ENCODE peak calls at places on chromosome 15, in five cellular contexts. One of them, this sample, is unnamed.

GRCh38 chr15:48628832-48629231 is 16.7 kb downstream of the FBN1 start:
- DNase-seq in stomach: no peak
- DNase-seq in lower lobe of right lung: no peak
- DNase-seq in cardiac muscle cell: no peak
- DNase-seq in endothelial cell of umbilical vein: no peak
- DNase-seq in this sample: no peak

GRCh38 chr15:64251658-64252057 is 88.8 kb upstream of the PPIB start:
- DNase-seq in stomach: no peak
- DNase-seq in lower lobe of right lung: no peak
- DNase-seq in cardiac muscle cell: no peak
- DNase-seq in endothelial cell of umbilical vein: no peak
- DNase-seq in this sample: no peak

GRCh38 chr15:60585743-60586708 is 107.1 kb upstream of the ICE2 start:
- DNase-seq in stomach: peak
- DNase-seq in lower lobe of right lung: no peak
- DNase-seq in cardiac muscle cell: peak
- DNase-seq in endothelial cell of umbilical vein: peak
- DNase-seq in this sample: no peak

GRCh38 chr15:68010366-68010765 is 43.7 kb upstream of the PIAS1 start:
- DNase-seq in stomach: no peak
- DNase-seq in lower lobe of right lung: no peak
- DNase-seq in cardiac muscle cell: no peak
- DNase-seq in endothelial cell of umbilical vein: no peak
- DNase-seq in this sample: no peak

GRCh38 chr15:25391971-25392733 is 46.7 kb downstream of the UBE3A start:
- DNase-seq in stomach: no peak
- DNase-seq in lower lobe of right lung: no peak
- DNase-seq in cardiac muscle cell: no peak
- DNase-seq in endothelial cell of umbilical vein: no peak
- DNase-seq in this sample: no peak

GRCh38 chr15:70035719-70036077 is 62.0 kb downstream of the TLE3 start:
- DNase-seq in stomach: no peak
- DNase-seq in lower lobe of right lung: no peak
- DNase-seq in cardiac muscle cell: no peak
- DNase-seq in endothelial cell of umbilical vein: no peak
- DNase-seq in this sample: no peak

GRCh38 chr15:51097553-51098330 is 3.0 kb upstream of the TNFAIP8L3 start:
- DNase-seq in stomach: no peak
- DNase-seq in lower lobe of right lung: no peak
- DNase-seq in cardiac muscle cell: no peak
- DNase-seq in endothelial cell of umbilical vein: peak
- DNase-seq in this sample: no peak

GRCh38 chr15:35740761-35741160 is 194.8 kb upstream of the DPH6 start:
- DNase-seq in stomach: no peak
- DNase-seq in lower lobe of right lung: no peak
- DNase-seq in cardiac muscle cell: no peak
- DNase-seq in endothelial cell of umbilical vein: peak
- DNase-seq in this sample: no peak

GRCh38 chr15:83935774-83936173 is 281.9 kb downstream of the ADAMTSL3 start:
- DNase-seq in stomach: no peak
- DNase-seq in lower lobe of right lung: no peak
- DNase-seq in cardiac muscle cell: no peak
- DNase-seq in endothelial cell of umbilical vein: no peak
- DNase-seq in this sample: no peak

GRCh38 chr15:26260517-26261133 is 397.5 kb upstream of the ATP10A start:
- DNase-seq in stomach: no peak
- DNase-seq in lower lobe of right lung: no peak
- DNase-seq in cardiac muscle cell: peak
- DNase-seq in endothelial cell of umbilical vein: no peak
- DNase-seq in this sample: no peak

GRCh38 chr15:96554541-96554940 is 224.0 kb downstream of the NR2F2 start:
- DNase-seq in stomach: no peak
- DNase-seq in lower lobe of right lung: no peak
- DNase-seq in cardiac muscle cell: no peak
- DNase-seq in endothelial cell of umbilical vein: no peak
- DNase-seq in this sample: no peak

GRCh38 chr15:28106294-28107110 is 7.4 kb upstream of the OCA2 start:
- DNase-seq in stomach: no peak
- DNase-seq in lower lobe of right lung: peak
- DNase-seq in cardiac muscle cell: peak
- DNase-seq in endothelial cell of umbilical vein: no peak
- DNase-seq in this sample: peak

GRCh38 chr15:85477730-85478129 is 97.3 kb downstream of the AKAP13 start:
- DNase-seq in stomach: no peak
- DNase-seq in lower lobe of right lung: no peak
- DNase-seq in cardiac muscle cell: no peak
- DNase-seq in endothelial cell of umbilical vein: peak
- DNase-seq in this sample: no peak

GRCh38 chr15:47294765-47295259 is 422.5 kb upstream of the SEMA6D start:
- DNase-seq in stomach: no peak
- DNase-seq in lower lobe of right lung: no peak
- DNase-seq in cardiac muscle cell: no peak
- DNase-seq in endothelial cell of umbilical vein: no peak
- DNase-seq in this sample: no peak

GRCh38 chr15:51917493-51917892 is 54.1 kb downstream of the LEO1 start:
- DNase-seq in stomach: no peak
- DNase-seq in lower lobe of right lung: peak
- DNase-seq in cardiac muscle cell: peak
- DNase-seq in endothelial cell of umbilical vein: peak
- DNase-seq in this sample: peak

GRCh38 chr15:60651734-60652141 is 172.8 kb upstream of the ICE2 start:
- DNase-seq in stomach: no peak
- DNase-seq in lower lobe of right lung: no peak
- DNase-seq in cardiac muscle cell: peak
- DNase-seq in endothelial cell of umbilical vein: no peak
- DNase-seq in this sample: no peak

GRCh38 chr15:41182266-41182665 is 48.3 kb downstream of the EXD1 start:
- DNase-seq in stomach: no peak
- DNase-seq in lower lobe of right lung: no peak
- DNase-seq in cardiac muscle cell: no peak
- DNase-seq in endothelial cell of umbilical vein: no peak
- DNase-seq in this sample: no peak

GRCh38 chr15:74438696-74439316 is 5.0 kb upstream of the SEMA7A start:
- DNase-seq in stomach: peak
- DNase-seq in lower lobe of right lung: peak
- DNase-seq in cardiac muscle cell: peak
- DNase-seq in endothelial cell of umbilical vein: peak
- DNase-seq in this sample: peak

GRCh38 chr15:90680371-90680935 is 36.7 kb upstream of the BLM start:
- DNase-seq in stomach: no peak
- DNase-seq in lower lobe of right lung: no peak
- DNase-seq in cardiac muscle cell: no peak
- DNase-seq in endothelial cell of umbilical vein: no peak
- DNase-seq in this sample: no peak

GRCh38 chr15:24861014-24861690 is 93.6 kb upstream of the SNRPN start:
- DNase-seq in stomach: no peak
- DNase-seq in lower lobe of right lung: no peak
- DNase-seq in cardiac muscle cell: no peak
- DNase-seq in endothelial cell of umbilical vein: no peak
- DNase-seq in this sample: no peak

GRCh38 chr15:41116872-41117242 is 777 bp upstream of the INO80 start:
- DNase-seq in stomach: no peak
- DNase-seq in lower lobe of right lung: no peak
- DNase-seq in cardiac muscle cell: no peak
- DNase-seq in endothelial cell of umbilical vein: no peak
- DNase-seq in this sample: no peak

GRCh38 chr15:89068325-89068784 is 19.9 kb upstream of the ABHD2 start:
- DNase-seq in stomach: no peak
- DNase-seq in lower lobe of right lung: no peak
- DNase-seq in cardiac muscle cell: no peak
- DNase-seq in endothelial cell of umbilical vein: no peak
- DNase-seq in this sample: peak

GRCh38 chr15:73081321-73081958 is 29.2 kb downstream of the NEO1 start:
- DNase-seq in stomach: no peak
- DNase-seq in lower lobe of right lung: no peak
- DNase-seq in cardiac muscle cell: peak
- DNase-seq in endothelial cell of umbilical vein: peak
- DNase-seq in this sample: no peak

GRCh38 chr15:45795487-45796069 is 160.7 kb downstream of the SQOR start:
- DNase-seq in stomach: peak
- DNase-seq in lower lobe of right lung: no peak
- DNase-seq in cardiac muscle cell: peak
- DNase-seq in endothelial cell of umbilical vein: peak
- DNase-seq in this sample: no peak

GRCh38 chr15:69003971-69004370 is 10.5 kb upstream of the NOX5 start:
- DNase-seq in stomach: no peak
- DNase-seq in lower lobe of right lung: no peak
- DNase-seq in cardiac muscle cell: no peak
- DNase-seq in endothelial cell of umbilical vein: no peak
- DNase-seq in this sample: no peak

GRCh38 chr15:101554115-101554915 is 64.8 kb upstream of the PCSK6 start:
- DNase-seq in stomach: no peak
- DNase-seq in lower lobe of right lung: no peak
- DNase-seq in cardiac muscle cell: no peak
- DNase-seq in endothelial cell of umbilical vein: no peak
- DNase-seq in this sample: no peak

GRCh38 chr15:69570997-69571396 is 118.4 kb downstream of the RPLP1 start:
- DNase-seq in stomach: no peak
- DNase-seq in lower lobe of right lung: no peak
- DNase-seq in cardiac muscle cell: no peak
- DNase-seq in endothelial cell of umbilical vein: no peak
- DNase-seq in this sample: no peak

GRCh38 chr15:69117431-69117841 is 43.0 kb upstream of the GLCE start:
- DNase-seq in stomach: no peak
- DNase-seq in lower lobe of right lung: no peak
- DNase-seq in cardiac muscle cell: no peak
- DNase-seq in endothelial cell of umbilical vein: no peak
- DNase-seq in this sample: no peak

GRCh38 chr15:32849769-32850668 is 132.2 kb downstream of the GREM1 start:
- DNase-seq in stomach: no peak
- DNase-seq in lower lobe of right lung: no peak
- DNase-seq in cardiac muscle cell: no peak
- DNase-seq in endothelial cell of umbilical vein: no peak
- DNase-seq in this sample: no peak

GRCh38 chr15:67880651-67881182 is 40.9 kb upstream of the RNU6-1 start:
- DNase-seq in stomach: peak
- DNase-seq in lower lobe of right lung: no peak
- DNase-seq in cardiac muscle cell: no peak
- DNase-seq in endothelial cell of umbilical vein: no peak
- DNase-seq in this sample: no peak

GRCh38 chr15:99986297-99987118 is 253.3 kb upstream of the LYSMD4 start:
- DNase-seq in stomach: no peak
- DNase-seq in lower lobe of right lung: peak
- DNase-seq in cardiac muscle cell: no peak
- DNase-seq in endothelial cell of umbilical vein: no peak
- DNase-seq in this sample: no peak

GRCh38 chr15:82679626-82680199 is 30.0 kb downstream of the AP3B2 start:
- DNase-seq in stomach: no peak
- DNase-seq in lower lobe of right lung: no peak
- DNase-seq in cardiac muscle cell: no peak
- DNase-seq in endothelial cell of umbilical vein: no peak
- DNase-seq in this sample: no peak

GRCh38 chr15:47599806-47600205 is 117.5 kb upstream of the SEMA6D start:
- DNase-seq in stomach: no peak
- DNase-seq in lower lobe of right lung: no peak
- DNase-seq in cardiac muscle cell: no peak
- DNase-seq in endothelial cell of umbilical vein: no peak
- DNase-seq in this sample: no peak

GRCh38 chr15:63466378-63467192 is 37.8 kb upstream of the USP3 start:
- DNase-seq in stomach: no peak
- DNase-seq in lower lobe of right lung: no peak
- DNase-seq in cardiac muscle cell: peak
- DNase-seq in endothelial cell of umbilical vein: peak
- DNase-seq in this sample: no peak

GRCh38 chr15:52164631-52165265 is 26.4 kb downstream of the GNB5 start:
- DNase-seq in stomach: no peak
- DNase-seq in lower lobe of right lung: no peak
- DNase-seq in cardiac muscle cell: no peak
- DNase-seq in endothelial cell of umbilical vein: no peak
- DNase-seq in this sample: no peak

GRCh38 chr15:89780601-89781000 is 4.5 kb downstream of the MESP2 start:
- DNase-seq in stomach: no peak
- DNase-seq in lower lobe of right lung: no peak
- DNase-seq in cardiac muscle cell: peak
- DNase-seq in endothelial cell of umbilical vein: no peak
- DNase-seq in this sample: no peak

GRCh38 chr15:58590901-58591300 is 158.6 kb downstream of the ADAM10 start:
- DNase-seq in stomach: no peak
- DNase-seq in lower lobe of right lung: no peak
- DNase-seq in cardiac muscle cell: peak
- DNase-seq in endothelial cell of umbilical vein: no peak
- DNase-seq in this sample: no peak
- TF ChIP-seq CTCF in stomach: no peak
- TF ChIP-seq CTCF in lower lobe of right lung: no peak
- TF ChIP-seq CTCF in cardiac muscle cell: no peak
- TF ChIP-seq CTCF in endothelial cell of umbilical vein: no peak
- TF ChIP-seq CTCF in this sample: no peak

GRCh38 chr15:58742022-58742421 is 7.5 kb downstream of the ADAM10 start:
- DNase-seq in stomach: no peak
- DNase-seq in lower lobe of right lung: no peak
- DNase-seq in cardiac muscle cell: no peak
- DNase-seq in endothelial cell of umbilical vein: no peak
- DNase-seq in this sample: no peak

GRCh38 chr15:58742424-58743160 is 6.9 kb downstream of the ADAM10 start:
- DNase-seq in stomach: no peak
- DNase-seq in lower lobe of right lung: no peak
- DNase-seq in cardiac muscle cell: peak
- DNase-seq in endothelial cell of umbilical vein: peak
- DNase-seq in this sample: no peak

GRCh38 chr15:58741032-58741431 is 8.5 kb downstream of the ADAM10 start:
- DNase-seq in stomach: no peak
- DNase-seq in lower lobe of right lung: no peak
- DNase-seq in cardiac muscle cell: no peak
- DNase-seq in endothelial cell of umbilical vein: no peak
- DNase-seq in this sample: no peak

GRCh38 chr15:58746174-58746573 is 3.3 kb downstream of the ADAM10 start:
- DNase-seq in stomach: no peak
- DNase-seq in lower lobe of right lung: no peak
- DNase-seq in cardiac muscle cell: no peak
- DNase-seq in endothelial cell of umbilical vein: no peak
- DNase-seq in this sample: no peak

DNA sequence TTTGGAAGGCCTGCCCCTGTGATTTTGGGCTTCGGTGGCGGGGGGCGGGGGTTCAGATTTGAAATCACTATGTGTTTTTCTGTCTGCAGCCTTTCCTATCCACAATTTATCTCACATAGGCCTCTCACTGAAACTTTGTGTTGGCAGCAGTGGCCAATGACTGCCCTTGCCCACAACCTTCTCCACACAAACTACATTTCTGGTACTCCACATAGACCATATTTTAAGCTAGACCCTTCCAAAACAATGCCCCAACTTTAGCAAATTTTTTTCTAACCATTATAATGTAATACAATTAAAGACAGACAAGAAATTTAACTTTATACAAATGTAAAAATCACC is 6.4 kb downstream of the ADAM10 start:
- DNase-seq in stomach: no peak
- DNase-seq in lower lobe of right lung: no peak
- DNase-seq in cardiac muscle cell: no peak
- DNase-seq in endothelial cell of umbilical vein: no peak
- DNase-seq in this sample: no peak
- H3K27ac ChIP-seq in stomach: no peak
- H3K27ac ChIP-seq in lower lobe of right lung: no peak
- H3K27ac ChIP-seq in cardiac muscle cell: peak
- H3K27ac ChIP-seq in endothelial cell of umbilical vein: peak
- H3K27ac ChIP-seq in this sample: no peak

GRCh38 chr15:61929452-61929851 is 130.8 kb downstream of the VPS13C start:
- DNase-seq in stomach: no peak
- DNase-seq in lower lobe of right lung: no peak
- DNase-seq in cardiac muscle cell: no peak
- DNase-seq in endothelial cell of umbilical vein: no peak
- DNase-seq in this sample: no peak
- H3K4me3 ChIP-seq in stomach: no peak
- H3K4me3 ChIP-seq in lower lobe of right lung: no peak
- H3K4me3 ChIP-seq in cardiac muscle cell: no peak
- H3K4me3 ChIP-seq in endothelial cell of umbilical vein: no peak
- H3K4me3 ChIP-seq in this sample: no peak

GRCh38 chr15:98649621-98649995 is 1.3 kb downstream of the IGF1R start:
- DNase-seq in stomach: peak
- DNase-seq in lower lobe of right lung: peak
- DNase-seq in cardiac muscle cell: peak
- DNase-seq in endothelial cell of umbilical vein: peak
- DNase-seq in this sample: peak
- TF ChIP-seq CTCF in stomach: no peak
- TF ChIP-seq CTCF in lower lobe of right lung: no peak
- TF ChIP-seq CTCF in cardiac muscle cell: peak
- TF ChIP-seq CTCF in endothelial cell of umbilical vein: peak
- TF ChIP-seq CTCF in this sample: peak

This sample was measured in upper lobe of right lung.